ENCODE peak calls at places on chromosomes 4 and X, in six cellular contexts. P is IMR-90, J is HepG2, D is H1, H is K562, M is GM12878. S is an unnamed sample.

GRCh38 chr4:17347445-17347844 is 164.4 kb downstream of the QDPR start:
- DNase-seq in M (no peak), J (peak), H (peak), P (peak), D (peak), S (peak)

GRCh38 chr4:94507708-94508107 is 56.0 kb downstream of the PDLIM5 start:
- DNase-seq in D (no peak), P (peak), H (peak), M (no peak), J (peak), S (no peak)

GRCh38 chrX:9062621-9063020 is 28.7 kb upstream of the FAM9B start:
- DNase-seq in P (no peak), D (no peak), J (no peak), H (no peak), M (no peak), S (no peak)

GRCh38 chrX:68396953-68397352 is 36.3 kb downstream of the OPHN1 start:
- DNase-seq in D (no peak), M (no peak), P (peak), J (no peak), H (no peak), S (no peak)

GRCh38 chrX:64894454-64895038 is 81.7 kb downstream of the ZC4H2 start:
- DNase-seq in D (peak), M (no peak), H (peak), P (peak), J (peak), S (peak)

GRCh38 chr4:98501383-98501782 is 157.0 kb downstream of the TSPAN5 start:
- DNase-seq in M (no peak), P (no peak), J (no peak), H (no peak), D (no peak), S (no peak)

GRCh38 chr4:76594152-76594551 is 159.1 kb downstream of the SHROOM3 start:
- DNase-seq in H (no peak), J (no peak), D (no peak), P (no peak), M (no peak), S (no peak)

GRCh38 chrX:13341491-13342101 is 21.7 kb upstream of the ATXN3L start:
- DNase-seq in D (no peak), P (peak), J (no peak), H (no peak), M (no peak), S (no peak)

GRCh38 chrX:30875957-30876356 is 13.1 kb downstream of the TAB3 start:
- DNase-seq in M (no peak), D (no peak), H (no peak), P (peak), J (peak), S (no peak)

DNA sequence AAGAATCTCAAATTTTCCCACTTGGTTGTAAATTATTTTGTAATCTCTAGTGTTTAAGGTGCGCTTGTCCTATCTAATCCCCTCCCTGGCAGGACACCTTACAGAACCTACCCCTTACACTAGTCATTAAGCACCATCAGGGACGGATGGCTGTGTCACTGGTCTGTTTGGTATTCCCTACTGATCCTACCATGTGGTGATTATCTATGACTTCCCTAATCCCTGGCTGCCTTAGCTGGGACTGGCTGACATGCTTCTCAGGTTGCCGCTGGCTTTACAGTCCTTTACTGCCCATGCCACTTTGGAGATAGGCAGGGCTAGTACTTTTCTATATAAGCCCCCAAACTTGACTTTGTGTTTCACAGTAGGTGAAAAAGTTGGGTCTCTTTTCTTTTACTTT is 58.6 kb downstream of the ELOVL6 start:
- DNase-seq in P (no peak), M (no peak), H (no peak), D (no peak), J (no peak), S (no peak)
- TF ChIP-seq RFX5 in P (no peak), M (no peak), H (no peak), D (no peak), J (no peak), S (no peak)

GRCh38 chr4:31573554-31573953 is 853.4 kb downstream of the PCDH7 start:
- DNase-seq in P (no peak), J (no peak), D (no peak), H (no peak), M (no peak), S (no peak)

GRCh38 chr4:31580843-31581242 is 860.7 kb downstream of the PCDH7 start:
- DNase-seq in J (no peak), D (no peak), P (no peak), M (no peak), H (no peak), S (no peak)

DNA sequence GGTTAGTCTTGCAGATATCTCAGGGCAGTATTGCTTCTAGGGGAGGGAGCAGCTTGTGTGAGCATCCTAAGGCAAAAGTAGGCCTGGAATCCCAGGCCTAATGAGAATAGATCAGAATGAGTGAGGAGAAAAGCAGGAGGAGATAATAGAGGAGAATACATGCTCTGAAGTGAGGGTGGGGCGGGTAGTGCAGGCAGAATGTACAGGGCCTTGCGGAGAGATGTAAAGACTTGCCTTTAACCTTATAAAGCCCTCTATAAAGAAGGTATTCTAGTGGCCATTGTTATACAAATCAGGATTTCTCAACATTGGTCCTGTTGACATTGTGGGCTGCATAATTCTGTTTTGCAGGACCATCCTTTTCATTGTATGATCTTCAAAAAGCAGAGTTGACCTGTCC is 855.3 kb downstream of the PCDH7 start:
- DNase-seq in D (no peak), P (no peak), H (no peak), J (no peak), M (no peak), S (no peak)
- H3K27ac ChIP-seq in D (no peak), P (no peak), H (no peak), J (no peak), M (no peak), S (no peak)

GRCh38 chr4:185204238-185204910 is 574 bp upstream of the CFAP97 start:
- DNase-seq in M (no peak), P (peak), H (peak), J (no peak), D (no peak), S (peak)

GRCh38 chr4:185205697-185206342 is 2.0 kb upstream of the CFAP97 start:
- DNase-seq in D (no peak), M (no peak), P (no peak), J (no peak), H (no peak), S (no peak)

GRCh38 chr4:185202984-185203379 is 818 bp downstream of the CFAP97 start:
- DNase-seq in J (no peak), P (no peak), H (no peak), D (no peak), M (no peak), S (no peak)

GRCh38 chr4:185201983-185202962 is 1.5 kb downstream of the CFAP97 start:
- DNase-seq in J (peak), D (no peak), P (peak), H (peak), M (no peak), S (no peak)

DNA sequence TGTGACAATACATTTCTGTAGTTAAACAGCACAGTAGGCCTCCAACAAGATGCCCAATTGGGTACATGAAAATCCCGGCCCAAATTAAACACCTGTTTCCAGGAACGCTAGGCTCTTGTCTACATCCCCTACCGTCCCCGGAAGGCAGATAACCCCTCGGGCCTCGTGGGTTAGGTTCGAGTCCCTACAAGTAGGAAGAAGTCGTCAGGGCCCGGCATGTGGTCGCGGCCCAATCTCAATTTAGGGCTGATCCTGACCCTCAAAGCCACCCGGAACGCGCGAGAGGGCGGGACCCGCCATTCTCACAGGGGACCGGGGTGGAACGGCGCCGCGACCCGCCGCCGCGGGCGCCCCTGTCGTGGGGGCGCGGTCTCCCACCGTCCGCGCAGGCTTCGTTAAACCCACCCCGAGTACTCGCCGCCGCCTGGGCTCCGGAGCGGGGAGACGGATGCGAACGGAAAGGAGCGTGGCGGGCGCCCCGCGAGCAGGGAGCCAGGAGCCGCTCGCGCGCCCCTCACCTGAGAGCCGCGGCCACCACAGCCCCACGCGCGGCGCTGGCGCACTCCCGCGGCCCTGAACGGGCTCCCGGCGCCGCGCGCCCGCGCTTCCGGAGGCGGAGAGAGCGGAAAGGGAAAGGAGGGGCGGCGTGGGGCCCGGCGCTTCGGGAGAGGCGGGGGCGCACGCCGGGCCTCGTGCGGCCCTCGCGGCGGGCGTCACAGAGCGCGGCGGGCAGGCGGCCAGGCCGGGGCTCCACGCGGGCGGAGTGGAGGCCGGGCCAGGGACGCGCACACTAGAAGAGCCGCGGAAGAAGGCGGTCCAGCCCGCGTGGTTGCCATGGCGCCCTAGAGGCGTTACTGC is at the start of gene CFAP97:
- DNase-seq in M (no peak), D (peak), H (peak), P (peak), J (peak), S (peak)
- TF ChIP-seq POLR2A in M (peak), D (no peak), H (peak), P (peak), J (peak), S (no peak)

GRCh38 chrX:153357877-153358276 is 23.9 kb downstream of the ZNF275 start:
- DNase-seq in J (no peak), P (no peak), M (no peak), H (no peak), D (no peak), S (no peak)

GRCh38 chrX:153351981-153352380 is 18.0 kb downstream of the ZNF275 start:
- DNase-seq in D (no peak), H (no peak), P (no peak), J (no peak), M (no peak), S (no peak)

GRCh38 chrX:153349952-153350351 is 16.0 kb downstream of the ZNF275 start:
- DNase-seq in H (no peak), P (no peak), D (no peak), M (no peak), J (no peak), S (no peak)

GRCh38 chrX:153352858-153353257 is 18.9 kb downstream of the ZNF275 start:
- DNase-seq in P (no peak), M (no peak), H (no peak), D (no peak), J (no peak), S (no peak)

DNA sequence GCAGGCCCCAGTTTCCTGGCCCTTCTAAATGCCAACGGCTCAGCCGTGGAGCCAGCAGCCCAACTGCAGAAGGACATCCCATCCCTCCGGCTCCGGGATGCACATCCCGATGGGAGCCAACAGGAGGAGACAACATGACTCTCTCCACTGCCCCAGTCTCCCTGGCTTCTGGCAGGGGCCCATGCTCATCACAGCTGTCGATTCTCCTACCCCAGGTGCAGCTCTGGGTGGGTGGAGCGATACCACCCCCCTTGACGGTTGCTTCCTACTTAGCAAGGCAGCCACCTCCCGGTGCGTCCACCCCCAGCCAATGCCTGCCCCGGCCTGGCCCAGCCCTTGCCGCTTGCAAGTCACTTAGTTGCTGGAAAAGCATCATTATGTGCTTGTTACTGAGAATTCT is 19.5 kb downstream of the ZNF275 start:
- DNase-seq in P (no peak), D (no peak), J (no peak), H (no peak), M (no peak), S (no peak)
- TF ChIP-seq RFX5 in P (no peak), D (no peak), J (no peak), H (no peak), M (no peak), S (no peak)

GRCh38 chr4:145625677-145626622 is 6.8 kb downstream of the MMAA start:
- DNase-seq in D (no peak), M (no peak), H (no peak), J (no peak), P (no peak), S (no peak)
- H3K27ac ChIP-seq in D (no peak), M (no peak), H (no peak), J (no peak), P (no peak), S (no peak)

GRCh38 chr4:112931001-112931400 is 118.5 kb upstream of the ANK2 start:
- DNase-seq in H (no peak), M (no peak), J (no peak), D (no peak), P (no peak), S (no peak)
- TF ChIP-seq POLR2A in H (no peak), M (no peak), J (no peak), D (no peak), P (no peak), S (no peak)

DNA sequence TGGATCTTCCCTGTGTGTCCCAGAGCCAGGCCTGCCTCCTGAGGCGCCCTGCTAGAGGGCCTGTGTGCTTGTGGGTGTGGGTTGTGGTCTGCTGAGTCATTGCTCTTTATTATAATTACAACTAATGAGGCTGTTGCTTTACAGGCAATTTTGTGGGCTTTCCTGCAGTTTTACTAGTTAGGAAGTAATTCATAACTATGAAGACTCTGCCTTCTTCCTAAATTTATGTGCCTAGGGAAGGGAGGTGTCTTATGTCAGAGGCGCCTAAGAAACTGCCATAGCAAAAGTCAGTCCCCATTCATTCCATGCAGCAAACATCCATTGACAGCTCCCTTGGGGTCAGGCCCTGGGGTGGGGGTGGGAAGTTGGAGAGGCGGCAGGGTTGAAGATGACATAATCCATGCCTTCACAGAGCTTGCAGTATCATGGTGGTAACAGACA is 359.2 kb downstream of the IDS start:
- DNase-seq in P (no peak), H (peak), M (no peak), J (no peak), D (no peak), S (no peak)
- TF ChIP-seq RFX5 in P (no peak), H (no peak), M (no peak), J (no peak), D (no peak), S (no peak)

GRCh38 chrX:54920610-54921426 is at the start of gene TRO:
- DNase-seq in H (no peak), J (no peak), M (no peak), D (peak), P (peak), S (no peak)
- H3K27ac ChIP-seq in H (no peak), J (no peak), M (no peak), D (no peak), P (peak), S (peak)

DNA sequence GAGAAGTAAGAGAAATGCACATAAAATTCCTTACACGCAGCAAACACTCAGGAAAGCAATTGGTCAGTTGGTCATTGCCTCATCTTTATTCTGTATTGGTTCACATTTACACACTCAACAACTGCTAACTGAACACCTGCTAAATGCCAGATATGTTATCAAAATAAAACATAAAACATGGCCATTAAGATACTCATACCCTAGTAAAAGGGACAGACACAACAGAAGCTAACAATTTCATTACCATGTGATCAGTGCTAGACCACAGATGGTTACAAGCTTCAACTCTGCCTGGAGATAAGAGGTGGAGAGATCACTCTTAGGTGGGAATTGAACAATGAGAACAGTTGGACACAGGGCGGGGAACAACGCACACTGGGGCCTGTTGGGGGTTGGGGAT is 26.2 kb downstream of the TEC start:
- DNase-seq in P (no peak), D (no peak), M (no peak), H (peak), J (no peak), S (no peak)
- TF ChIP-seq POLR2A in P (no peak), D (no peak), M (no peak), H (no peak), J (no peak), S (no peak)

S was measured in A549.